ENCODE peak calls at places on chromosomes 13 and 19, in four cellular contexts. One of them, this sample, is unnamed.

GRCh38 chr13:34767778-34768177 is 174.3 kb upstream of the NBEA start:
- DNase-seq in H1: no peak
- DNase-seq in WTC11: no peak
- DNase-seq in K562: no peak
- DNase-seq in this sample: no peak

GRCh38 chr13:40874138-40874776 is 84.8 kb downstream of the SLC25A15 start:
- DNase-seq in H1: no peak
- DNase-seq in K562: no peak
- DNase-seq in WTC11: no peak
- DNase-seq in this sample: no peak

GRCh38 chr19:57004418-57004817 is 115.4 kb upstream of the USP29 start:
- DNase-seq in H1: no peak
- DNase-seq in WTC11: no peak
- DNase-seq in K562: no peak
- DNase-seq in this sample: no peak

GRCh38 chr19:40467007-40467565 is 285 bp downstream of the SPTBN4 start:
- DNase-seq in WTC11: peak
- DNase-seq in H1: peak
- DNase-seq in K562: peak
- DNase-seq in this sample: peak

GRCh38 chr19:48798937-48799336 is 11.9 kb downstream of the BCAT2 start:
- DNase-seq in K562: no peak
- DNase-seq in WTC11: peak
- DNase-seq in H1: peak
- DNase-seq in this sample: peak

GRCh38 chr13:51532736-51533197 is 51.5 kb upstream of the WDFY2 start:
- DNase-seq in H1: no peak
- DNase-seq in WTC11: no peak
- DNase-seq in K562: no peak
- DNase-seq in this sample: no peak

GRCh38 chr13:101127741-101128353 is 288.5 kb downstream of the NALCN start:
- DNase-seq in WTC11: no peak
- DNase-seq in K562: peak
- DNase-seq in H1: no peak
- DNase-seq in this sample: peak

GRCh38 chr13:63026285-63026797 is 1610.7 kb upstream of the PCDH20 start:
- DNase-seq in K562: no peak
- DNase-seq in WTC11: no peak
- DNase-seq in H1: no peak
- DNase-seq in this sample: no peak

GRCh38 chr13:76307157-76307556 is 579.0 kb downstream of the KCTD12 start:
- DNase-seq in WTC11: no peak
- DNase-seq in H1: no peak
- DNase-seq in K562: no peak
- DNase-seq in this sample: no peak

GRCh38 chr13:27274631-27275030 is 4.0 kb downstream of the RASL11A start:
- DNase-seq in K562: no peak
- DNase-seq in WTC11: no peak
- DNase-seq in H1: no peak
- DNase-seq in this sample: no peak

GRCh38 chr13:90719452-90719851 is 628.0 kb upstream of the MIR17HG start:
- DNase-seq in K562: no peak
- DNase-seq in WTC11: no peak
- DNase-seq in H1: no peak
- DNase-seq in this sample: no peak

GRCh38 chr19:53868892-53869804 is 1.5 kb downstream of the MYADM start:
- DNase-seq in K562: peak
- DNase-seq in WTC11: peak
- DNase-seq in H1: peak
- DNase-seq in this sample: peak

GRCh38 chr19:40392123-40392522 is 2.1 kb upstream of the HIPK4 start:
- DNase-seq in WTC11: no peak
- DNase-seq in K562: peak
- DNase-seq in H1: no peak
- DNase-seq in this sample: no peak

GRCh38 chr13:83881917-83882625 is at the start of gene SLITRK1:
- DNase-seq in WTC11: peak
- DNase-seq in K562: no peak
- DNase-seq in H1: peak
- DNase-seq in this sample: peak

GRCh38 chr13:99193152-99193551 is 7.5 kb upstream of the UBAC2 start:
- DNase-seq in WTC11: no peak
- DNase-seq in H1: no peak
- DNase-seq in K562: no peak
- DNase-seq in this sample: no peak

GRCh38 chr19:47703301-47703700 is 9.9 kb upstream of the EHD2 start:
- DNase-seq in WTC11: no peak
- DNase-seq in K562: no peak
- DNase-seq in H1: no peak
- DNase-seq in this sample: no peak

GRCh38 chr19:38303517-38304351 is at the start of gene C19orf33:
- DNase-seq in WTC11: peak
- DNase-seq in H1: peak
- DNase-seq in K562: peak
- DNase-seq in this sample: no peak

GRCh38 chr19:29687244-29687896 is 22.1 kb downstream of the PLEKHF1 start:
- DNase-seq in H1: no peak
- DNase-seq in WTC11: no peak
- DNase-seq in K562: no peak
- DNase-seq in this sample: no peak

GRCh38 chr19:38223119-38223523 is 901 bp downstream of the DPF1 start:
- DNase-seq in WTC11: no peak
- DNase-seq in H1: no peak
- DNase-seq in K562: no peak
- DNase-seq in this sample: no peak

GRCh38 chr13:91236182-91236581 is 111.3 kb upstream of the MIR17HG start:
- DNase-seq in H1: no peak
- DNase-seq in K562: no peak
- DNase-seq in WTC11: no peak
- DNase-seq in this sample: no peak

GRCh38 chr19:44812142-44812718 is 3.3 kb downstream of the BCAM start:
- DNase-seq in H1: no peak
- DNase-seq in K562: no peak
- DNase-seq in WTC11: no peak
- DNase-seq in this sample: no peak

GRCh38 chr19:32720216-32720935 is 809 bp downstream of the TDRD12 start:
- DNase-seq in H1: no peak
- DNase-seq in WTC11: peak
- DNase-seq in K562: no peak
- DNase-seq in this sample: peak

GRCh38 chr13:21013682-21014038 is 47.7 kb downstream of the LATS2 start:
- DNase-seq in H1: no peak
- DNase-seq in K562: no peak
- DNase-seq in WTC11: no peak
- DNase-seq in this sample: no peak

GRCh38 chr13:21014666-21015170 is 46.7 kb downstream of the LATS2 start:
- DNase-seq in K562: no peak
- DNase-seq in WTC11: no peak
- DNase-seq in H1: no peak
- DNase-seq in this sample: no peak

GRCh38 chr13:21012211-21012610 is 49.2 kb downstream of the LATS2 start:
- DNase-seq in WTC11: no peak
- DNase-seq in K562: no peak
- DNase-seq in H1: no peak
- DNase-seq in this sample: no peak

GRCh38 chr13:21014139-21014665 is 47.2 kb downstream of the LATS2 start:
- DNase-seq in K562: no peak
- DNase-seq in WTC11: no peak
- DNase-seq in H1: no peak
- DNase-seq in this sample: no peak

DNA sequence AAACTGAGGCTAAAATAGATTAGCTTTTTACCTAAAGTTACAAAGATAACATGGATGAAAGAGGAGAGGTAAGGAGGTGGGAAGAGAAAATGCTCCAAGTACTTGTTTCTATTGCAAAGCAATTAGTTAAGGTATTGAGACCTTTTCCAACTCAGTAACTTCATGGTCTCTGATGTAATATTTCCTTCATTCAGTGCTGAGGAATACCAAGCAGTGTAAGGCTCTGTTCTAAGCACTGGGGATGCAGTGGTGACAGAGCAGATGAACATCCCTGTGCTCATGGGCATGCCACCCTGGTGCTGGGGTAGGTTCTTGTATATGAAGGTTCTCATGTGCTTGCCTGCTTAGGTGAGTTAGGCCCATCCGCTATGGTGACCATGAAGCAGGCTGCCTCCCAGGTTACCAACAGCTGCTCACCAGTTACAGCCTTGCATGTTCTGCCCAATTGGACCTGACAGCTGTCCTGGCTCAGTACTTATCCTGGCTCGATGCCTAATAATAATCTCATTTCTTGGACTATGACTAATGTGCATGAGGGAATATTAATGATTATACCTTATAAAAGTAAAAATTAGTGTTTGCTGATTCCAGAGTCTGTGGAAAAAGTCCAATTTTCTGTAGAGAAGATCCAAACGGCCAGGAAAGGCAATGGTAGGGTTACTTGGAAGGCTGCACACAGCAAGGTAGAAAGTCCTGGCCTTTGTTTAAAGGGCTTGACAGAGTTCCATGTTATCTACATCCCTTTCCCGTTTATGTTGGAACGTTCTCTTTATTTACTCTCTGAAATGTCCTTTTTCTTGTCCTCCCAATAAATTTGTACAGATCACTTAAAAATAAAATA is 48.3 kb downstream of the LATS2 start:
- DNase-seq in WTC11: no peak
- DNase-seq in H1: no peak
- DNase-seq in K562: no peak
- DNase-seq in this sample: no peak
- TF ChIP-seq TEAD4 in WTC11: no peak
- TF ChIP-seq TEAD4 in H1: no peak
- TF ChIP-seq TEAD4 in K562: no peak
- TF ChIP-seq TEAD4 in this sample: peak

GRCh38 chr19:24063312-24063711 is 23.7 kb upstream of the ZNF254 start:
- DNase-seq in H1: no peak
- DNase-seq in WTC11: no peak
- DNase-seq in K562: no peak
- DNase-seq in this sample: no peak

GRCh38 chr19:24059572-24060295 is 27.3 kb upstream of the ZNF254 start:
- DNase-seq in K562: no peak
- DNase-seq in H1: no peak
- DNase-seq in WTC11: no peak
- DNase-seq in this sample: no peak

GRCh38 chr19:24064175-24064574 is 22.8 kb upstream of the ZNF254 start:
- DNase-seq in WTC11: no peak
- DNase-seq in H1: no peak
- DNase-seq in K562: no peak
- DNase-seq in this sample: no peak

GRCh38 chr19:24060687-24061356 is 26.2 kb upstream of the ZNF254 start:
- DNase-seq in WTC11: no peak
- DNase-seq in H1: no peak
- DNase-seq in K562: no peak
- DNase-seq in this sample: no peak

DNA sequence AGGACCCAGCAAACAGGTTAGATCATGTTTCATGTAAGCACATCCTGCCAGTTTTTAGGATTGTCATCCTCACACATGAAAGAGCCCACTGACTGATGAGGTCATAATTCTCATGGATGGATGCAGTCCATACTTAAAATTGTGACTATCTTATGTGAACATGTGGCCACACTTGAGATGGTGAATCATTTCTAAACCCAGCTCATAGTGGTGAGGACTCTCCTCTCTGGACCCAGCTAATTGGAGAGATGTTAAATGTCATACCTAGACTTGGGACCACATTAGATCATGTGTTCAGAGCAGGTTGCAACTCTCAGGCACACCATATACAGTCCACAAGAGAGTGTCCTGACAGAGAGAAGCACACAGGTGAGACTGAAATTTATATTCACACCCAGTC is 24.8 kb upstream of the ZNF254 start:
- DNase-seq in K562: no peak
- DNase-seq in H1: no peak
- DNase-seq in WTC11: no peak
- DNase-seq in this sample: no peak
- TF ChIP-seq TEAD4 in K562: no peak
- TF ChIP-seq TEAD4 in H1: no peak
- TF ChIP-seq TEAD4 in WTC11: no peak
- TF ChIP-seq TEAD4 in this sample: no peak

GRCh38 chr13:95367309-95367843 is 66.1 kb upstream of the ABCC4 start:
- DNase-seq in K562: no peak
- DNase-seq in WTC11: no peak
- DNase-seq in H1: no peak
- DNase-seq in this sample: peak
- TF ChIP-seq TEAD4 in K562: no peak
- TF ChIP-seq TEAD4 in WTC11: no peak
- TF ChIP-seq TEAD4 in H1: no peak
- TF ChIP-seq TEAD4 in this sample: no peak

DNA sequence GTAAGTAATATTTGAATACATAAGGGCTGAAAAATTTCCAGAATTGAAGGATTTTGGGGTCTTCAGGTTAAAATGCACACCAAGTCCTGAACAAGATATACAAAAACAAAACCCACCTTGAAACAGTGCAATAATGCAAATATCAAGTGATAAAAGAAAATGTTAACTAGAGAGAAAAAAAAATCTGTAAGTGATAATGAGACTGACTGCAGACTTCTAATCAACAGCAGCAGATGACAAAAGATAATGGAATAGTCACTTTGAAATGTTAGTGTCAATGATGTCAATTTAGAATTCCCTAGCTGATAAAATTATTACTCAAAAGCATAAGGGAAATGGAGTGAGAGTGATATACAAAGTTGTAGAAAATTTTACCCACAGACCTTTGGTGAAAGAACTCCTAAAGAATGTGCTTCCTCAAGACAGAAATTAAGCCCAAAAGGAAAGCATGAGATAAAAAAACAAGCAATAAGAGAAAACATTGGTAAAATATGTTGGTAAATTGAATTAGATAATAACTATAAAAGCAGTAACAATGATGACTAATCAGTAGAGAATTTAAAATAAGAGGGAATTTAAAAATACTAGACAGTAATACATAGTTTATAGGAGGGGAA is 12.4 kb upstream of the DGKH start:
- DNase-seq in K562: no peak
- DNase-seq in WTC11: no peak
- DNase-seq in H1: no peak
- DNase-seq in this sample: no peak
- TF ChIP-seq TEAD4 in K562: no peak
- TF ChIP-seq TEAD4 in WTC11: no peak
- TF ChIP-seq TEAD4 in H1: no peak
- TF ChIP-seq TEAD4 in this sample: no peak

DNA sequence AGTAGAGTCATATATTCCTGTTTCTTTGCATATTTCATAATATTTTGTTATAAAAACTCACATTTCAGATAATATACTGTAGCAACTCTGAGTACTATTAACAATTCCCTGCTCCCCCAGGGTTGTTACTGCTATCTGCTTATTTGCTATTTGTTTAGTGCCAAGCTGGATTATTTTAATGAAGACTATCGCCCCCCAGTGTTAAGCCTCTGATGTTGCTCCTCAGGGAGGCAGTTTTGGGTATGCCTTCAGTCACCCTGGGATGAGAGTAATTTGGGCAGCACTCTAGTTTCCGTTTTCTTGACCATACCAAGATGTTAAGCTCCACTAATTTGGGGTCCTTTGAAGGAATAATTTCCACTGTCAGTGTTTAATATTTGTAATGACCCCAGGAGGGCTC is 46.0 kb downstream of the MICU2 start:
- DNase-seq in K562: peak
- DNase-seq in H1: no peak
- DNase-seq in WTC11: peak
- DNase-seq in this sample: peak
- TF ChIP-seq TEAD4 in K562: no peak
- TF ChIP-seq TEAD4 in H1: no peak
- TF ChIP-seq TEAD4 in WTC11: no peak
- TF ChIP-seq TEAD4 in this sample: no peak